ENCODE peak calls at places on chromosomes 6 and 20, in seven cellular contexts. K is transverse colon; I is GM12865; A is CD8-positive, alpha-beta memory T cell; D is Karpas-422; C is cardiac fibroblast; G is psoas muscle. O is an unnamed sample.

GRCh38 chr6:43093361-43094289 is 17.5 kb downstream of the PTK7 start:
- DNase-seq in K (peak), I (no peak), A (no peak), D (no peak), C (peak), G (no peak), O (peak)

GRCh38 chr20:571754-572331 is 28.3 kb upstream of the CSNK2A1 start:
- DNase-seq in K (peak), I (no peak), A (no peak), D (no peak), C (peak), G (peak), O (no peak)

GRCh38 chr6:42409582-42409981 is 42.1 kb downstream of the TRERF1 start:
- DNase-seq in K (no peak), I (no peak), A (no peak), D (no peak), C (no peak), G (no peak), O (no peak)

GRCh38 chr6:5590187-5590586 is 328.9 kb downstream of the FARS2 start:
- DNase-seq in K (no peak), I (no peak), A (no peak), D (no peak), C (no peak), G (no peak), O (no peak)

GRCh38 chr20:19964289-19965263 is 52.6 kb upstream of the NAA20 start:
- DNase-seq in K (peak), I (no peak), A (no peak), D (no peak), C (peak), G (peak), O (no peak)

GRCh38 chr6:62652692-62653328 is 366.8 kb upstream of the KHDRBS2 start:
- DNase-seq in K (no peak), I (peak), A (no peak), D (peak), C (peak), G (no peak), O (peak)

GRCh38 chr20:38935285-38935684 is 9.1 kb downstream of the FAM83D start:
- DNase-seq in K (no peak), I (no peak), A (no peak), D (no peak), C (peak), G (no peak), O (no peak)

GRCh38 chr20:25576783-25577530 is 8.4 kb downstream of the NINL start:
- DNase-seq in K (no peak), I (no peak), A (no peak), D (no peak), C (no peak), G (no peak), O (no peak)

DNA sequence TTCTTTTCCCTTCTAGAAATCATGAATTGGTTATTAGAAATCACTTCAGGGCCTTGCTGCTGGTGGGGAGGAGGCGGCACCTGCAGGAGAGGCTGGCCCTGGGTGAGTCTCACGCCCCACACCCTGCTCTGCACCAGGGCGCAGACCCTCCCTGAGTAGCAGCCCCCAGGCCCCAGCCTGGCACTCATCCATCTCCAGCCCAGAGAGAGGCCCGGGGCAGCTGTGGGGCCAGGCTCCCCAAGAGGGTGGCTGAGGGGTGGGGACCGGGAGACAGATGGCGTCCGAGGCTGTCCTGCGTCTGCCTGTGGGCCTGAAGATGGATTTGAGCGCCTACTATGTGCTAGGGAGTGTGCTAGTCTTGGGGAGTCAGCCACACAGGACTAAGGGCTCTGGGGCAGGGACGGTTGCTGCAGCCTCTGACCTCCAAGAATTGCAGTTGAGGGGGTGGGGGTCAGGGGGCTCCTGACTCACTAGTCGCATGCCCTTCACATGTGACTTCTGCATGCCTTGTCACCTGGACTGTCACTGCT is 59.6 kb upstream of the GATA5 start:
- DNase-seq in K (no peak), I (no peak), A (no peak), D (no peak), C (no peak), G (no peak), O (no peak)
- H3K4me3 ChIP-seq in K (no peak), I (no peak), A (no peak), D (no peak), C (no peak), G (no peak), O (no peak)

DNA sequence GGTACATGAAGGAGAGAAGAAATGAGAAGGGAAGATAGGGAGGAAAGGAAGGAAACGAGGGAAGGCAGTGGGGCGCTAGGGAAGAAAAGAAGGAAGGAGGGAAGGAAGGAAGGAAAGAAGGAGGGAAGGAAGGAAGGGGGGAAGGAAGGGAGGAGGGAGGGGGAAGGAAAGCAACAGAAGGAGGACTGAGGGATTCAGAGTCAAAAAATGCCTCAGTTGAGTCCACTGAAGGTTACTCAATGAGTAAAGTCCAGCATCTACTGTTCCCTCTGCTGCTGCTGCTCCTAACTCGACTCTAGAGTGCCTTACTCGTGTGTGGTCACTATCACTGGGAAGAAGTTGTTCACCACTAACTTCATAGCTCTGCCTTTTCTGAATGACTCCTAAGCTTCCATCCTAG is 33.8 kb downstream of the PHACTR1 start:
- DNase-seq in K (no peak), I (no peak), A (no peak), D (no peak), C (no peak), G (no peak), O (no peak)
- H3K4me3 ChIP-seq in K (no peak), I (no peak), A (no peak), D (no peak), C (no peak), G (no peak), O (no peak)

DNA sequence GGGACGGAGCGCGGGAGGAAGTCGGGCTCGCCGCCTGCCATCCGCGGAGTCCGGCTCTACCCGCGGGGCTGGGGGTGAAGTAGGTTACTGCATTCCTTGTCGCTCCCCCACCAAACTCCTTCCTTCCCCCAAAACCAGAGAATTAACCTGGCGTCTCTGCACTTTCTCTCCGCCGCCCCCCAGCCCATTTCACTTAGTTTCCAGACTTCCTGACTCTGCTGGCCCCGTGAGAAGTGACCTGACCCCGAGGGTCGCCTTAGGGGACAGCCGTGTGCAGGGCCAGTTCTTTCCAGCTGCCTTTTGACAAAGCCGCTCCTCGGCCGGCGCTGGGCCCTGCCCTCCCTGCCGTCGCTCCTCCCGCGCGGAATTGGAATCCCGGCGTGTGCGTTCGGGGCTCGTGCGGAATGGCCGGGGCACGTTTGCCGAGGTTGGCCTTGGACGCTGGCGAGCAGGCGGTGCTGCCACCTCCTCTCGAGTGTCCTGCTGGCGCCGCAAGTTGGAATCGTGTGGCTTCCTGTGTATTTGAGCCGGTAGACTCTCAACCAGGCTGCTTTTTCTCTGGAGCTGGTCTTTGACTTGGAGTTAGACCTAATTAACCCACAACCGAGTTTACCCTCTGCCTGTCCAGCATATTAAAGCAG is 650 bp downstream of the DCBLD1 start:
- DNase-seq in K (peak), I (peak), A (no peak), D (no peak), C (peak), G (peak), O (no peak)
- H3K4me3 ChIP-seq in K (peak), I (peak), A (peak), D (no peak), C (peak), G (peak), O (peak)

GRCh38 chr6:156954191-156954590 is 177.0 kb downstream of the ARID1B start:
- DNase-seq in K (no peak), I (no peak), A (no peak), D (no peak), C (peak), G (no peak), O (no peak)
- H3K4me3 ChIP-seq in K (no peak), I (no peak), A (no peak), D (no peak), C (no peak), G (peak), O (no peak)

O was measured in Jurkat, Clone E6-1.